ENCODE peak calls at places on chromosomes 12 and 14, in four cellular contexts. K is RWPE1, O is hepatocyte, D is foreskin keratinocyte. Y is an unnamed sample.

GRCh38 chr12:99201906-99202645 is 445.5 kb upstream of the GARIN6 start:
- DNase-seq in K (no peak), O (no peak), D (no peak), Y (no peak)

GRCh38 chr12:92554316-92554905 is 148.4 kb upstream of the PLEKHG7 start:
- DNase-seq in K (no peak), O (no peak), D (no peak), Y (no peak)

GRCh38 chr12:62642509-62642908 is 175.9 kb downstream of the MON2 start:
- DNase-seq in K (no peak), O (no peak), D (no peak), Y (no peak)

GRCh38 chr14:100445436-100446088 is 122.4 kb downstream of the SLC25A47 start:
- DNase-seq in K (no peak), O (no peak), D (no peak), Y (no peak)

GRCh38 chr14:81033841-81034240 is 78.4 kb downstream of the TSHR start:
- DNase-seq in K (no peak), O (no peak), D (no peak), Y (no peak)

GRCh38 chr14:95291859-95292542 is 27.7 kb downstream of the CLMN start:
- DNase-seq in K (peak; percentile 67), O (no peak), D (peak; percentile 60), Y (peak; percentile 87)

GRCh38 chr12:50296554-50296953 is 13.2 kb upstream of the LIMA1 start:
- DNase-seq in K (no peak), O (no peak), D (no peak), Y (no peak)

GRCh38 chr12:40016960-40017359 is 88.9 kb downstream of the SLC2A13 start:
- DNase-seq in K (no peak), O (peak; percentile 42), D (no peak), Y (no peak)

GRCh38 chr14:92952497-92953298 is 29.7 kb downstream of the CHGA start:
- DNase-seq in K (no peak), O (no peak), D (no peak), Y (peak; percentile 83)

GRCh38 chr12:6530576-6531260 is 3.6 kb upstream of the GAPDH start:
- DNase-seq in K (no peak), O (no peak), D (no peak), Y (no peak)

GRCh38 chr14:85234626-85235025 is 295.3 kb upstream of the FLRT2 start:
- DNase-seq in K (peak; percentile 50), O (no peak), D (peak; percentile 85), Y (no peak)

GRCh38 chr12:87329076-87329863 is 699.9 kb downstream of the C12orf50 start:
- DNase-seq in K (no peak), O (no peak), D (no peak), Y (no peak)

GRCh38 chr14:93027810-93028723 is 87.7 kb downstream of the ITPK1 start:
- DNase-seq in K (no peak), O (no peak), D (no peak), Y (no peak)

GRCh38 chr12:21336656-21337055 is 1.9 kb upstream of the SLCO1A2 start:
- DNase-seq in K (no peak), O (no peak), D (no peak), Y (no peak)

GRCh38 chr12:6603095-6603567 is 4.0 kb downstream of the CHD4 start:
- DNase-seq in K (no peak), O (no peak), D (no peak), Y (peak; percentile 80)

GRCh38 chr12:103855036-103855712 is 14.1 kb upstream of the NT5DC3 start:
- DNase-seq in K (no peak), O (no peak), D (peak; percentile 56), Y (no peak)

GRCh38 chr14:64060648-64061096 is 207.9 kb downstream of the SYNE2 start:
- DNase-seq in K (peak; percentile 69), O (no peak), D (peak; percentile 100), Y (no peak)

GRCh38 chr12:52947738-52948423 is 1.0 kb upstream of the KRT18 start:
- DNase-seq in K (no peak), O (no peak), D (peak; percentile 27), Y (no peak)

GRCh38 chr14:31229009-31229408 is 21.4 kb upstream of the HECTD1 start:
- DNase-seq in K (no peak), O (no peak), D (no peak), Y (no peak)

DNA sequence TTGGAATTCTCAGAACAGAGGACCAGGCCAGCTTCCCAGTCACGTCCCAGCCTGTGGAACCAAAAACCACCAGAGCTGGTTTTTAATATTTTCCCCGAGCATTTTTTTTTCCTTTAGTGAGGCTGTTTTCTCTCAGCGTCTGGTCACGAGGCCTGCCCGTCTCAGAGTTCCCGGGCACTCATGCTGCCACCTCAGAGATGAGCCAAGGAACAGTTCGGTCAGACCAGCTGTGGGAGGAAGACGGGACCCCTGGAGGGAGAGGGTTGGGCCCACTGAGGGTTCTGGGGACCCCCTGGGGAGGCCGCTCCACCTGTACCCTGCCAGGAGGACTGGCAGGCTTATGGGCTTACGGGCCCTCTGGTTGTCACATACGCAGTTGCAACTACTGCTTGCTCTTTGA is 39.9 kb downstream of the JDP2 start:
- DNase-seq in K (no peak), O (no peak), D (no peak), Y (no peak)
- H3K27ac ChIP-seq in K (no peak overlapping the region), O (no peak overlapping the region), D (no peak overlapping the region), Y (no peak overlapping the region)

GRCh38 chr14:68649461-68650189 is 143.2 kb downstream of the ZFP36L1 start:
- DNase-seq in K (no peak), O (no peak), D (no peak), Y (no peak)
- H3K27ac ChIP-seq in K (no peak overlapping the region), O (peak overlapping the region; percentile 84), D (no peak overlapping the region), Y (no peak overlapping the region)

GRCh38 chr12:11707535-11707934 is 58.1 kb downstream of the ETV6 start:
- DNase-seq in K (no peak), O (no peak), D (no peak), Y (peak; percentile 45)
- H3K27ac ChIP-seq in K (no peak overlapping the region), O (peak overlapping the region; percentile 83), D (no peak overlapping the region), Y (peak overlapping the region; percentile 55)

DNA sequence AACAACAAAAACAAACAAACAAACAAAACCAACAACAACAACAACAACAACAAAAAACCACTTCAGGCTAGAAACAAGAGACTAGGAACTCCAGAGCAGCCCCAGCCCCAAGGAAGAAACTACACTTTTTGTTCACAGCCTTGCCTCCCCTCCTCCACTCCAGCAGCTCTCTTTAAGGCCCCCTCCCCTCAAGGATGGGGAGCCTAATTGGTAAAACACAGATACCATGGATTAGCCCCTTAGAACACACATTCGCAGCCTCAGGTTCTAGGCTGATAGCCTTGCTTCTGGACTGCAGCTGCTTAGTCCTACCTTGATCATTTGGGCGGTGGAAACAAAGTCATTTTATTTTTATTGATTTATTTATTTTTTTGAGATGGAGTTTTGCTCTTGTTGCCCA is 11.9 kb upstream of the AVIL start:
- DNase-seq in K (no peak), O (no peak), D (no peak), Y (no peak)
- H3K27ac ChIP-seq in K (no peak overlapping the region), O (no peak overlapping the region), D (no peak overlapping the region), Y (peak overlapping the region; percentile 63)

GRCh38 chr14:65092340-65092739 is 10.0 kb downstream of the MAX start:
- DNase-seq in K (no peak), O (no peak), D (no peak), Y (no peak)
- H3K27ac ChIP-seq in K (no peak overlapping the region), O (peak overlapping the region; percentile 29), D (no peak overlapping the region), Y (no peak overlapping the region)

DNA sequence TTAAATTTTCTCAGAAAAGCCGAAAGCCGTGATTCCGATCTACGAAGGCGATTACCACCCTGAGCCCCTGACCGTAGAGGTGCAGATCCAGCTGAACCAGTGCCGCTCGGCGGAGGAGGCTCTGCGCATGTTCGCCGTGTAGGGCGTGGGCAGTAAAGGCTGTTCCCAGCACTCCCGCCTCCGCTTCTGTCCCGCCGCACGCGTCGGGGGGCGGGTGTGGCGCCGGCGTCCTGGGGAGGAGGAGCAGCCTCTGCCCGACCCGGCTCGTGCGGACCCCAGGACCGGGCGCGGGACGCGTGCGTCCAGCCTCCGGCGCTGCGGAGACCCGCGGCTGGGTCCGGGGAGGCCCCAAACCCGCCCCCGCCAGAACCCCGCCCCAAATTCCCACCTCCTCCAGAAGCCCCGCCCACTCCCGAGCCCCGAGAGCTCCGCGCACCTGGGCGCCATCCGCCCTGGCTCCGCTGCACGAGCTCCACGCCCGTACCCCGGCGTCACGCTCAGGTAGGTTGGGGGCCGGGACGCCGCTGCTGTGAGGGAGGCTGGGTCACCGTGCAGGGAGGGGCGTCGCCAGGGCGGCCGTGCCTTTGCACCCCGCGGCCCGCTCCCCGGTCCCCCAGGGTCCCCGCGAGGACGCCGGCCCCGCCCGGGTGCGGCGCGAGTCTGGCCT is at the start of gene B3GNT4:
- DNase-seq in K (peak; percentile 69), O (peak; percentile 80), D (peak; percentile 53), Y (peak; percentile 48)
- H3K27ac ChIP-seq in K (peak within 1 kb of the TSS; percentile 64), O (no peak within 1 kb of the TSS), D (no peak within 1 kb of the TSS), Y (no peak within 1 kb of the TSS)

GRCh38 chr12:120132437-120132836 is 15.9 kb upstream of the RAB35 start:
- DNase-seq in K (no peak), O (no peak), D (no peak), Y (no peak)

GRCh38 chr12:120132863-120133385 is 16.4 kb upstream of the RAB35 start:
- DNase-seq in K (no peak), O (no peak), D (no peak), Y (no peak)

GRCh38 chr12:120136093-120136770 is 19.7 kb upstream of the RAB35 start:
- DNase-seq in K (no peak), O (no peak), D (no peak), Y (no peak)

GRCh38 chr12:120131116-120131515 is 14.6 kb upstream of the RAB35 start:
- DNase-seq in K (no peak), O (no peak), D (no peak), Y (no peak)

GRCh38 chr12:120134307-120134980 is 17.9 kb upstream of the RAB35 start:
- DNase-seq in K (no peak), O (no peak), D (no peak), Y (no peak)
- H3K27ac ChIP-seq in K (peak overlapping the region; percentile 6), O (no peak overlapping the region), D (no peak overlapping the region), Y (no peak overlapping the region)

GRCh38 chr12:65827827-65828231 is 3.5 kb downstream of the HMGA2 start:
- DNase-seq in K (no peak), O (no peak), D (no peak), Y (no peak)

GRCh38 chr12:65825323-65825572 is 965 bp downstream of the HMGA2 start:
- DNase-seq in K (no peak), O (no peak), D (no peak), Y (no peak)

GRCh38 chr12:65825573-65826512 is 1.6 kb downstream of the HMGA2 start:
- DNase-seq in K (no peak), O (peak; percentile 49), D (no peak), Y (peak; percentile 27)

GRCh38 chr12:65828711-65829339 is 4.5 kb downstream of the HMGA2 start:
- DNase-seq in K (no peak), O (no peak), D (no peak), Y (no peak)

GRCh38 chr12:65826513-65827171 is 2.4 kb downstream of the HMGA2 start:
- DNase-seq in K (peak; percentile 68), O (no peak), D (peak; percentile 74), Y (no peak)
- H3K27ac ChIP-seq in K (peak overlapping the region; percentile 99), O (peak overlapping the region; percentile 96), D (peak overlapping the region; percentile 64), Y (no peak overlapping the region)

Y was measured in heart left ventricle.